ENCODE peak calls at places on chromosome 11, in five cellular contexts. One of them, this sample, is unnamed.

GRCh38 chr11:85826096-85826855 is 15.3 kb upstream of the SYTL2 start:
- DNase-seq in WTC11: peak
- DNase-seq in natural killer cell: no peak
- DNase-seq in fibroblast of lung: peak
- DNase-seq in OCI-LY7: peak
- DNase-seq in this sample: no peak

GRCh38 chr11:47185305-47186075 is 744 bp downstream of the PACSIN3 start:
- DNase-seq in OCI-LY7: no peak
- DNase-seq in fibroblast of lung: peak
- DNase-seq in WTC11: peak
- DNase-seq in natural killer cell: no peak
- DNase-seq in this sample: peak

GRCh38 chr11:63609536-63609935 is 4.7 kb downstream of the PLAAT3 start:
- DNase-seq in fibroblast of lung: no peak
- DNase-seq in natural killer cell: no peak
- DNase-seq in OCI-LY7: no peak
- DNase-seq in WTC11: no peak
- DNase-seq in this sample: no peak

GRCh38 chr11:43579171-43579918 is 101.2 kb upstream of the HSD17B12 start:
- DNase-seq in natural killer cell: no peak
- DNase-seq in fibroblast of lung: peak
- DNase-seq in WTC11: peak
- DNase-seq in OCI-LY7: peak
- DNase-seq in this sample: no peak

GRCh38 chr11:109514313-109515018 is 92.5 kb downstream of the C11orf87 start:
- DNase-seq in WTC11: no peak
- DNase-seq in OCI-LY7: no peak
- DNase-seq in fibroblast of lung: no peak
- DNase-seq in natural killer cell: no peak
- DNase-seq in this sample: no peak

GRCh38 chr11:79488286-79488685 is 47.5 kb upstream of the TENM4 start:
- DNase-seq in OCI-LY7: no peak
- DNase-seq in fibroblast of lung: no peak
- DNase-seq in natural killer cell: no peak
- DNase-seq in WTC11: no peak
- DNase-seq in this sample: no peak

GRCh38 chr11:64239662-64240466 is 1.0 kb upstream of the FKBP2 start:
- DNase-seq in OCI-LY7: peak
- DNase-seq in fibroblast of lung: no peak
- DNase-seq in natural killer cell: no peak
- DNase-seq in WTC11: no peak
- DNase-seq in this sample: no peak

GRCh38 chr11:17931595-17931994 is 81.3 kb downstream of the SERGEF start:
- DNase-seq in natural killer cell: no peak
- DNase-seq in WTC11: no peak
- DNase-seq in OCI-LY7: no peak
- DNase-seq in fibroblast of lung: no peak
- DNase-seq in this sample: no peak

GRCh38 chr11:74683279-74683871 is 47.9 kb downstream of the CHRDL2 start:
- DNase-seq in OCI-LY7: no peak
- DNase-seq in natural killer cell: no peak
- DNase-seq in WTC11: peak
- DNase-seq in fibroblast of lung: no peak
- DNase-seq in this sample: no peak

GRCh38 chr11:3162410-3163240 is 2.5 kb downstream of the OSBPL5 start:
- DNase-seq in natural killer cell: no peak
- DNase-seq in OCI-LY7: no peak
- DNase-seq in WTC11: peak
- DNase-seq in fibroblast of lung: no peak
- DNase-seq in this sample: no peak

GRCh38 chr11:6900327-6900999 is 8.2 kb upstream of the OR2D2 start:
- DNase-seq in WTC11: no peak
- DNase-seq in OCI-LY7: peak
- DNase-seq in fibroblast of lung: no peak
- DNase-seq in natural killer cell: no peak
- DNase-seq in this sample: no peak

GRCh38 chr11:130211781-130212401 is 52.3 kb downstream of the ST14 start:
- DNase-seq in fibroblast of lung: no peak
- DNase-seq in natural killer cell: peak
- DNase-seq in WTC11: peak
- DNase-seq in OCI-LY7: no peak
- DNase-seq in this sample: peak

GRCh38 chr11:133500936-133501335 is 31.4 kb downstream of the OPCML start:
- DNase-seq in OCI-LY7: no peak
- DNase-seq in fibroblast of lung: no peak
- DNase-seq in WTC11: no peak
- DNase-seq in natural killer cell: no peak
- DNase-seq in this sample: no peak

GRCh38 chr11:116357769-116358544 is 414.8 kb downstream of the BUD13 start:
- DNase-seq in WTC11: peak
- DNase-seq in fibroblast of lung: peak
- DNase-seq in natural killer cell: no peak
- DNase-seq in OCI-LY7: no peak
- DNase-seq in this sample: no peak
- TF ChIP-seq CTCF in WTC11: peak
- TF ChIP-seq CTCF in fibroblast of lung: no peak
- TF ChIP-seq CTCF in natural killer cell: no peak
- TF ChIP-seq CTCF in OCI-LY7: peak
- TF ChIP-seq CTCF in this sample: peak

GRCh38 chr11:27524155-27524554 is 17.6 kb upstream of the LIN7C start:
- DNase-seq in WTC11: peak
- DNase-seq in OCI-LY7: no peak
- DNase-seq in fibroblast of lung: peak
- DNase-seq in natural killer cell: no peak
- DNase-seq in this sample: no peak
- TF ChIP-seq CTCF in WTC11: no peak
- TF ChIP-seq CTCF in OCI-LY7: peak
- TF ChIP-seq CTCF in fibroblast of lung: peak
- TF ChIP-seq CTCF in natural killer cell: no peak
- TF ChIP-seq CTCF in this sample: no peak

GRCh38 chr11:21948876-21949275 is 244.0 kb upstream of the ANO5 start:
- DNase-seq in WTC11: no peak
- DNase-seq in fibroblast of lung: no peak
- DNase-seq in OCI-LY7: no peak
- DNase-seq in natural killer cell: no peak
- DNase-seq in this sample: no peak

GRCh38 chr11:21944577-21944976 is 248.3 kb upstream of the ANO5 start:
- DNase-seq in WTC11: no peak
- DNase-seq in OCI-LY7: no peak
- DNase-seq in natural killer cell: no peak
- DNase-seq in fibroblast of lung: no peak
- DNase-seq in this sample: no peak

DNA sequence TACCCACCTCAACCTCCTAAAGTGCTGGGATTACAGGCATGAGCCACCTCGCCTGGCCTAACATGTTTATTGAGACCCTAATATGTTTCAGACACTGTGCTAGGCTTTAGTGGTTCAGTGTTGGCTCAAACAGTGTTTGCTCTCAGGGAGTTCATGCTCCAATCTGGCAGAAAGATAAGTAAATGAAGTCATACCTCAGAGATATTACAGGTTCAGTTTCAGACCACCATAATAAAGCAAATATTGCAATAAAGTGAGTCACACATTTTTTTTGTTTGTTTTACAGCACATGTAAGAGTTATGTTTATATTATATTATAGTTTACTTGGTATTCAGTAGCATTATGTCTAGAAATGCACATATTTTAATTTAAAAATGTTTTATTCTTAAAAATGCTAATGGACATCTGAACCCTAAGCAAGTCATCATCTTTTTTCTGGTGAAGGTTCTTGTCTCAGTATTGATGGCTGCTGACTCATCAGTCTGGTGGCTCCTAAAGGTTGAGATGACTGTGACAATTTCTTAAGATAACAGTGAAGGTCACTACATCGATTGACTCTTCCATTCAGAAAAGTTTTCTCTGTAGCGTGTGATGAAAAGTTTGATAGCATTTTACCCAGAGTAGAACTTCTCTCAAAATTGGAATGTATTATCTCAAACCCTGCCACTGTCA is 243.0 kb upstream of the ANO5 start:
- DNase-seq in OCI-LY7: no peak
- DNase-seq in natural killer cell: no peak
- DNase-seq in WTC11: no peak
- DNase-seq in fibroblast of lung: no peak
- DNase-seq in this sample: no peak
- TF ChIP-seq CTCF in OCI-LY7: no peak
- TF ChIP-seq CTCF in natural killer cell: no peak
- TF ChIP-seq CTCF in WTC11: no peak
- TF ChIP-seq CTCF in fibroblast of lung: no peak
- TF ChIP-seq CTCF in this sample: no peak

DNA sequence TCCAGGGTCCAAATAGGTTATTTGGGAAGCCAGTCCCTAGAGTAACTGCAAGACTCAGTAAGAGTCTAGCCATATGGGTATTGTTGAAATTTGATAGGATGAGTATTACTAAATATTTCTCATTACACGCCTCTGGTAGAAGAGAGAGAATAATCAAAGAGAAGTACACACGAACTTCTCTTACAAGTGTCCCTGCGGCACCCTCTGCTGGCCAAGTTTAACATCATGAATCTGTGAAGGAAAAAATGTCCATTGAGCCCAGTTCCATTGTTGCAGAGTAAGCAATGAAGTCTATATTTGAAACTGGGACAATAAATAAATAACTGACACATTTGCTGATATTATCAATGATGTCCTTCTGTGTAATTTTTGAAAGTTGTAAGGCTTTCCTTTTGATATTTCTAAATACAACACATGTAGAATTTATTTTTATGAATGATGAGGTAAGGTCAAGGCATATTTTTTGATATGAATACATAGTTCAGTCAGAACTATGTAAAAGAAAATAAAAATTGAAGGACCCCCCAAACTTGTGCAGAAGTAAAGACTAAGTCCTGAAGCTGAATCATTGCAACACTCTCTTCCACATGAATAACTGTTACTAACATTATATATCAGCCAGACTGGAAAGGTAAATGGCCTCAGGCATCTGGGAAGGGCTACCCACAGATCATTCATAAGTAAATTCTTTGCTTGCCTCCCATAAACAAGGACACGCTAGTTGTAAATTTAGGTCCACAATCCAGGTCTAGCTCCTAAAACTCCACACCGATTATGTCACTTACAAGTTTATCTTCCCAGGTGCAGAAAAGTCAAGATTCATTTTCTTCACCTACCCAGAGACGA is 10.0 kb downstream of the OR51L1 start:
- DNase-seq in natural killer cell: no peak
- DNase-seq in OCI-LY7: peak
- DNase-seq in fibroblast of lung: peak
- DNase-seq in WTC11: peak
- DNase-seq in this sample: no peak
- TF ChIP-seq CTCF in natural killer cell: no peak
- TF ChIP-seq CTCF in OCI-LY7: peak
- TF ChIP-seq CTCF in fibroblast of lung: peak
- TF ChIP-seq CTCF in WTC11: peak
- TF ChIP-seq CTCF in this sample: peak

GRCh38 chr11:120629407-120629806 is 117.9 kb downstream of the GRIK4 start:
- DNase-seq in fibroblast of lung: no peak
- DNase-seq in OCI-LY7: no peak
- DNase-seq in WTC11: peak
- DNase-seq in natural killer cell: no peak
- DNase-seq in this sample: no peak

GRCh38 chr11:120634706-120635105 is 123.2 kb downstream of the GRIK4 start:
- DNase-seq in natural killer cell: no peak
- DNase-seq in WTC11: no peak
- DNase-seq in fibroblast of lung: no peak
- DNase-seq in OCI-LY7: no peak
- DNase-seq in this sample: no peak

GRCh38 chr11:120633630-120634374 is 122.3 kb downstream of the GRIK4 start:
- DNase-seq in OCI-LY7: no peak
- DNase-seq in natural killer cell: no peak
- DNase-seq in WTC11: no peak
- DNase-seq in fibroblast of lung: no peak
- DNase-seq in this sample: no peak

GRCh38 chr11:120630100-120630499 is 118.6 kb downstream of the GRIK4 start:
- DNase-seq in natural killer cell: no peak
- DNase-seq in OCI-LY7: no peak
- DNase-seq in WTC11: no peak
- DNase-seq in fibroblast of lung: no peak
- DNase-seq in this sample: no peak

GRCh38 chr11:120632579-120632978 is 121.0 kb downstream of the GRIK4 start:
- DNase-seq in fibroblast of lung: no peak
- DNase-seq in natural killer cell: no peak
- DNase-seq in WTC11: no peak
- DNase-seq in OCI-LY7: peak
- DNase-seq in this sample: no peak
- TF ChIP-seq CTCF in fibroblast of lung: peak
- TF ChIP-seq CTCF in natural killer cell: no peak
- TF ChIP-seq CTCF in WTC11: peak
- TF ChIP-seq CTCF in OCI-LY7: peak
- TF ChIP-seq CTCF in this sample: peak

GRCh38 chr11:120942701-120943100 is 81.2 kb upstream of the TBCEL start:
- DNase-seq in WTC11: no peak
- DNase-seq in OCI-LY7: no peak
- DNase-seq in natural killer cell: no peak
- DNase-seq in fibroblast of lung: no peak
- DNase-seq in this sample: no peak

GRCh38 chr11:120950880-120951279 is 73.0 kb upstream of the TBCEL start:
- DNase-seq in WTC11: no peak
- DNase-seq in natural killer cell: no peak
- DNase-seq in fibroblast of lung: no peak
- DNase-seq in OCI-LY7: no peak
- DNase-seq in this sample: no peak

GRCh38 chr11:120940297-120940847 is 83.5 kb upstream of the TBCEL start:
- DNase-seq in OCI-LY7: no peak
- DNase-seq in natural killer cell: no peak
- DNase-seq in fibroblast of lung: peak
- DNase-seq in WTC11: no peak
- DNase-seq in this sample: no peak

GRCh38 chr11:120941000-120941399 is 82.9 kb upstream of the TBCEL start:
- DNase-seq in WTC11: no peak
- DNase-seq in OCI-LY7: no peak
- DNase-seq in natural killer cell: no peak
- DNase-seq in fibroblast of lung: peak
- DNase-seq in this sample: no peak

DNA sequence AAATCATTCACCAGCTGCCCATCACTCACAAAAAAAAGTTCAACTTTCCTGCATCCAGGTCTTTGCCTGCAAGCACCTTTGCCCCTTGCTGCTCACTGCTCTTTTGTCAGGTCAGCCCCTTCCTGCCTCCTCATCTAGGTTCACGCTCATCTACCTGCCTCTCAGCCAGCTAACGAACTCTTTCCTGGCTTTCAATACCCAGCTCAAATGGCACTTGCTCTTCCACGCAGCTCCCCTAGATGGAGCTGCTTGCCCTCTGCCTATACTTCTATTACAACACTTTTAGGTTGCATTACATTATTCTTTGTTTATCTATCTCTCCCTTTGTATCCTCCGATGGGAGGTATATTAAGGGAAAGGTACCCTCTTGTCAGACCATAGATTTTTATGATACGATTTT is 78.9 kb upstream of the TBCEL start:
- DNase-seq in natural killer cell: no peak
- DNase-seq in fibroblast of lung: no peak
- DNase-seq in OCI-LY7: no peak
- DNase-seq in WTC11: no peak
- DNase-seq in this sample: no peak
- TF ChIP-seq CTCF in natural killer cell: peak
- TF ChIP-seq CTCF in fibroblast of lung: peak
- TF ChIP-seq CTCF in OCI-LY7: peak
- TF ChIP-seq CTCF in WTC11: peak
- TF ChIP-seq CTCF in this sample: peak

GRCh38 chr11:8964324-8965320 is at the start of gene TMEM9B:
- DNase-seq in OCI-LY7: peak
- DNase-seq in fibroblast of lung: peak
- DNase-seq in WTC11: peak
- DNase-seq in natural killer cell: peak
- DNase-seq in this sample: peak
- TF ChIP-seq CTCF in OCI-LY7: no peak
- TF ChIP-seq CTCF in fibroblast of lung: no peak
- TF ChIP-seq CTCF in WTC11: no peak
- TF ChIP-seq CTCF in natural killer cell: no peak
- TF ChIP-seq CTCF in this sample: peak

This sample was measured in type B pancreatic cell.